ENCODE peak calls at places on chromosomes 16 and 17, in seven cellular contexts. I is upper lobe of right lung, H is thoracic aorta, U is mesendoderm, C is NCI-H460, B is COR-L47, K is WTC11. N is an unnamed sample.

GRCh38 chr17:28334666-28335200 is 539 bp downstream of the IFT20 start:
- DNase-seq in I (no peak), H (no peak), U (no peak), C (no peak), B (no peak), K (no peak), N (no peak)

GRCh38 chr16:1311738-1312458 is 2.5 kb downstream of the UBE2I start:
- DNase-seq in I (no peak), H (no peak), U (no peak), C (no peak), B (no peak), K (no peak), N (no peak)

GRCh38 chr17:66450008-66450856 is 147.8 kb downstream of the PRKCA start:
- DNase-seq in I (no peak), H (no peak), U (no peak), C (no peak), B (no peak), K (no peak), N (peak; percentile 48)

GRCh38 chr16:69397821-69398521 is 12.2 kb upstream of the TERF2 start:
- DNase-seq in I (no peak), H (no peak), U (peak; percentile 92), C (peak; percentile 84), B (peak; percentile 13), K (peak; percentile 53), N (no peak)

GRCh38 chr17:33949100-33949499 is 306.0 kb upstream of the CCL2 start:
- DNase-seq in I (no peak), H (no peak), U (peak; percentile 69), C (peak; percentile 3), B (no peak), K (peak; percentile 80), N (peak; percentile 42)

GRCh38 chr17:50026901-50027638 is 28.8 kb upstream of the ITGA3 start:
- DNase-seq in I (peak; percentile 92), H (no peak), U (peak; percentile 74), C (peak; percentile 72), B (peak; percentile 49), K (peak; percentile 92), N (peak; percentile 98)

GRCh38 chr17:74478369-74479100 is 12.1 kb downstream of the CD300A start:
- DNase-seq in I (no peak), H (no peak), U (no peak), C (no peak), B (no peak), K (no peak), N (no peak)

GRCh38 chr17:37570527-37571093 is 38.6 kb downstream of the SYNRG start:
- DNase-seq in I (peak; percentile 66), H (no peak), U (peak; percentile 87), C (peak; percentile 68), B (peak; percentile 7), K (peak; percentile 75), N (no peak)

GRCh38 chr17:57672971-57673370 is 72.1 kb downstream of the CCDC182 start:
- DNase-seq in I (no peak), H (no peak), U (no peak), C (no peak), B (no peak), K (no peak), N (peak; percentile 3)

GRCh38 chr16:89917773-89918452 is 749 bp upstream of the MC1R start:
- DNase-seq in I (peak; percentile 89), H (no peak), U (peak; percentile 79), C (peak; percentile 85), B (peak; percentile 89), K (peak; percentile 40), N (no peak)

GRCh38 chr16:56294014-56294413 is 102.7 kb downstream of the GNAO1 start:
- DNase-seq in I (no peak), H (no peak), U (no peak), C (no peak), B (no peak), K (no peak), N (no peak)

GRCh38 chr17:41101586-41102259 is at the start of gene KRTAP4-16:
- DNase-seq in I (no peak), H (no peak), U (no peak), C (no peak), B (no peak), K (no peak), N (no peak)

GRCh38 chr16:29899516-29900101 is at the start of gene SEZ6L2:
- DNase-seq in I (peak; percentile 89), H (no peak), U (peak; percentile 99), C (peak; percentile 90), B (peak; percentile 90), K (peak; percentile 90), N (no peak)

GRCh38 chr17:3845361-3845753 is 689 bp downstream of the NCBP3 start:
- DNase-seq in I (no peak), H (no peak), U (peak; percentile 55), C (no peak), B (no peak), K (no peak), N (no peak)

GRCh38 chr16:29710227-29711219 is 31.5 kb downstream of the QPRT start:
- DNase-seq in I (peak; percentile 16), H (no peak), U (peak; percentile 88), C (peak; percentile 63), B (no peak), K (no peak), N (no peak)

GRCh38 chr16:62036101-62036806 is at the start of gene CDH8:
- DNase-seq in I (peak; percentile 57), H (no peak), U (peak; percentile 75), C (no peak), B (peak; percentile 60), K (peak; percentile 76), N (peak; percentile 80)

GRCh38 chr16:76940251-76940650 is 250.7 kb upstream of the MON1B start:
- DNase-seq in I (no peak), H (no peak), U (no peak), C (no peak), B (no peak), K (no peak), N (no peak)

GRCh38 chr16:89401205-89401604 is 89.2 kb downstream of the ANKRD11 start:
- DNase-seq in I (no peak), H (no peak), U (no peak), C (no peak), B (no peak), K (no peak), N (no peak)

GRCh38 chr16:10180042-10180770 is 2.0 kb downstream of the GRIN2A start:
- DNase-seq in I (no peak), H (no peak), U (no peak), C (no peak), B (no peak), K (no peak), N (no peak)

GRCh38 chr17:48542956-48543853 is 1.7 kb downstream of the HOXB2 start:
- DNase-seq in I (no peak), H (no peak), U (peak; percentile 72), C (no peak), B (no peak), K (peak; percentile 56), N (no peak)

GRCh38 chr17:76597156-76598003 is 11.7 kb upstream of the ST6GALNAC2 start:
- DNase-seq in I (peak; percentile 75), H (no peak), U (no peak), C (no peak), B (peak; percentile 52), K (no peak), N (peak; percentile 64)

GRCh38 chr17:2656293-2656692 is 55.3 kb downstream of the CLUH start:
- DNase-seq in I (no peak), H (no peak), U (no peak), C (no peak), B (no peak), K (no peak), N (no peak)

GRCh38 chr17:49849711-49850610 is 2.1 kb upstream of the TAC4 start:
- DNase-seq in I (peak; percentile 54), H (no peak), U (no peak), C (no peak), B (no peak), K (no peak), N (no peak)

GRCh38 chr17:78991906-78992532 is 12.3 kb upstream of the LGALS3BP start:
- DNase-seq in I (no peak), H (no peak), U (no peak), C (no peak), B (no peak), K (no peak), N (peak; percentile 69)

GRCh38 chr17:75036643-75037268 is 10.0 kb downstream of the ATP5PD start:
- DNase-seq in I (peak; percentile 76), H (peak; percentile 57), U (no peak), C (peak; percentile 97), B (no peak), K (peak; percentile 53), N (peak; percentile 92)

GRCh38 chr17:46035112-46035818 is 36.2 kb downstream of the STH start:
- DNase-seq in I (no peak), H (no peak), U (peak; percentile 78), C (no peak), B (no peak), K (no peak), N (no peak)

GRCh38 chr17:9643611-9644010 is 1.7 kb upstream of the USP43 start:
- DNase-seq in I (no peak), H (no peak), U (no peak), C (no peak), B (no peak), K (no peak), N (no peak)

GRCh38 chr17:39716073-39716818 is 14.1 kb downstream of the MIEN1 start:
- DNase-seq in I (no peak), H (no peak), U (no peak), C (no peak), B (no peak), K (no peak), N (no peak)

GRCh38 chr17:19327039-19327776 is 35.3 kb downstream of the B9D1 start:
- DNase-seq in I (peak; percentile 64), H (no peak), U (no peak), C (no peak), B (no peak), K (peak; percentile 8), N (no peak)

GRCh38 chr17:64448665-64449512 is at the start of gene MILR1:
- DNase-seq in I (no peak), H (no peak), U (no peak), C (peak; percentile 3), B (no peak), K (no peak), N (peak; percentile 47)

GRCh38 chr17:71111460-71111859 is 942.1 kb downstream of the KCNJ2 start:
- DNase-seq in I (no peak), H (no peak), U (no peak), C (no peak), B (no peak), K (no peak), N (no peak)

GRCh38 chr17:47741793-47742145 is 8.7 kb downstream of the TBX21 start:
- DNase-seq in I (no peak), H (no peak), U (no peak), C (no peak), B (no peak), K (no peak), N (no peak)

GRCh38 chr16:11263737-11264136 is 5.4 kb downstream of the TNP2 start:
- DNase-seq in I (no peak), H (no peak), U (no peak), C (no peak), B (no peak), K (no peak), N (no peak)

GRCh38 chr17:81165246-81166032 is at the start of gene PVALEF:
- DNase-seq in I (no peak), H (no peak), U (peak; percentile 22), C (no peak), B (no peak), K (peak; percentile 53), N (no peak)

GRCh38 chr17:2964028-2964356 is 99.4 kb downstream of the OR1D5 start:
- DNase-seq in I (no peak), H (no peak), U (no peak), C (no peak), B (no peak), K (no peak), N (no peak)

N was measured in lower leg skin.